ENCODE peak calls at places on chromosomes 16 and 17, in six cellular contexts. A is K562, V is GM12878, C is GM12891, F is H1, Y is HepG2. W is an unnamed sample.

GRCh38 chr17:36546418-36547093 is 1.8 kb downstream of the GGNBP2 start:
- DNase-seq in F (no peak), C (no peak), V (no peak), A (no peak), Y (no peak), W (no peak)

GRCh38 chr17:6592193-6592592 is 35.8 kb upstream of the PITPNM3 start:
- DNase-seq in A (no peak), F (no peak), C (no peak), Y (peak), V (no peak), W (no peak)

GRCh38 chr17:76479515-76480048 is 12.2 kb downstream of the AANAT start:
- DNase-seq in C (no peak), Y (no peak), V (no peak), A (no peak), F (no peak), W (no peak)

GRCh38 chr16:4344659-4345438 is 6.3 kb downstream of the PAM16 start:
- DNase-seq in Y (peak), F (no peak), V (no peak), A (no peak), C (no peak), W (no peak)

GRCh38 chr16:23452221-23452571 is 793 bp downstream of the COG7 start:
- DNase-seq in Y (no peak), F (no peak), A (no peak), C (no peak), V (no peak), W (no peak)

GRCh38 chr17:76147211-76148014 is 6.4 kb upstream of the FOXJ1 start:
- DNase-seq in A (no peak), V (no peak), C (no peak), Y (peak), F (no peak), W (no peak)

GRCh38 chr16:4591191-4591590 is 23.5 kb downstream of the UBALD1 start:
- DNase-seq in A (no peak), V (no peak), Y (no peak), F (no peak), C (no peak), W (no peak)

GRCh38 chr17:77681820-77682219 is 276.7 kb upstream of the TNRC6C start:
- DNase-seq in F (no peak), V (no peak), A (no peak), Y (no peak), C (no peak), W (no peak)

GRCh38 chr17:83193336-83194188 is 114.2 kb downstream of the METRNL start:
- DNase-seq in V (no peak), F (no peak), Y (no peak), A (no peak), C (no peak), W (no peak)

GRCh38 chr16:30186782-30187555 is 3.6 kb downstream of the CORO1A start:
- DNase-seq in F (peak), A (peak), V (peak), Y (peak), C (no peak), W (peak)

GRCh38 chr17:4219241-4219640 is 44.5 kb downstream of the ANKFY1 start:
- DNase-seq in Y (no peak), A (no peak), F (no peak), V (no peak), C (no peak), W (no peak)

GRCh38 chr16:75750516-75750915 is 24.2 kb upstream of the CPHXL start:
- DNase-seq in A (no peak), Y (no peak), C (no peak), V (no peak), F (no peak), W (no peak)

GRCh38 chr16:18801197-18801972 is at the start of gene ARL6IP1:
- DNase-seq in Y (peak), V (peak), C (peak), A (peak), F (peak), W (peak)

GRCh38 chr16:31869511-31870201 is 4.0 kb upstream of the ZNF267 start:
- DNase-seq in A (no peak), V (peak), C (no peak), F (no peak), Y (no peak), W (no peak)

GRCh38 chr17:40121886-40122465 is at the start of gene MSL1:
- DNase-seq in C (peak), F (peak), V (no peak), Y (peak), A (peak), W (peak)

GRCh38 chr16:57957396-57958392 is 13.2 kb downstream of the CNGB1 start:
- DNase-seq in A (no peak), C (no peak), V (no peak), Y (no peak), F (no peak), W (no peak)

GRCh38 chr16:74667215-74667765 is 613 bp upstream of the RFWD3 start:
- DNase-seq in A (peak), F (peak), V (no peak), Y (peak), C (no peak), W (no peak)

GRCh38 chr17:42844761-42845555 is 578 bp downstream of the AOC2 start:
- DNase-seq in Y (no peak), F (no peak), C (no peak), V (no peak), A (no peak), W (no peak)

GRCh38 chr17:42845918-42846593 is 1.7 kb downstream of the AOC2 start:
- DNase-seq in A (no peak), Y (no peak), C (no peak), V (no peak), F (no peak), W (no peak)

GRCh38 chr17:42846594-42847280 is 2.4 kb downstream of the AOC2 start:
- DNase-seq in Y (peak), F (no peak), V (no peak), A (no peak), C (no peak), W (no peak)

GRCh38 chr17:42844271-42844670 is at the start of gene AOC2:
- DNase-seq in V (no peak), C (no peak), F (no peak), A (no peak), Y (no peak), W (no peak)

GRCh38 chr17:42845556-42845917 is 1.2 kb downstream of the AOC2 start:
- DNase-seq in A (no peak), Y (no peak), V (no peak), F (no peak), C (no peak), W (no peak)
- TF ChIP-seq TAF1 in A (no peak), Y (no peak), V (no peak), F (no peak), C (no peak), W (no peak)

GRCh38 chr16:88523381-88524159 is 46.6 kb upstream of the ZC3H18 start:
- DNase-seq in A (no peak), F (no peak), C (no peak), V (no peak), Y (no peak), W (no peak)
- TF ChIP-seq POLR2AphosphoS5 in A (no peak), F (no peak), C (no peak), V (no peak), Y (no peak), W (no peak)

GRCh38 chr17:79595471-79595870 is 15.4 kb downstream of the RBFOX3 start:
- DNase-seq in C (no peak), V (no peak), F (no peak), Y (no peak), A (no peak), W (no peak)

GRCh38 chr17:79592641-79593040 is 18.2 kb downstream of the RBFOX3 start:
- DNase-seq in F (no peak), C (no peak), A (no peak), Y (no peak), V (no peak), W (no peak)

GRCh38 chr17:79594271-79594670 is 16.6 kb downstream of the RBFOX3 start:
- DNase-seq in Y (no peak), C (no peak), A (no peak), V (no peak), F (no peak), W (no peak)

GRCh38 chr17:79592198-79592597 is 18.7 kb downstream of the RBFOX3 start:
- DNase-seq in Y (no peak), V (no peak), F (no peak), A (no peak), C (no peak), W (no peak)

GRCh38 chr17:79593636-79594035 is 17.2 kb downstream of the RBFOX3 start:
- DNase-seq in Y (no peak), F (no peak), A (no peak), V (no peak), C (no peak), W (no peak)
- TF ChIP-seq POLR2A in Y (no peak), F (no peak), A (no peak), V (no peak), C (no peak), W (no peak)

DNA sequence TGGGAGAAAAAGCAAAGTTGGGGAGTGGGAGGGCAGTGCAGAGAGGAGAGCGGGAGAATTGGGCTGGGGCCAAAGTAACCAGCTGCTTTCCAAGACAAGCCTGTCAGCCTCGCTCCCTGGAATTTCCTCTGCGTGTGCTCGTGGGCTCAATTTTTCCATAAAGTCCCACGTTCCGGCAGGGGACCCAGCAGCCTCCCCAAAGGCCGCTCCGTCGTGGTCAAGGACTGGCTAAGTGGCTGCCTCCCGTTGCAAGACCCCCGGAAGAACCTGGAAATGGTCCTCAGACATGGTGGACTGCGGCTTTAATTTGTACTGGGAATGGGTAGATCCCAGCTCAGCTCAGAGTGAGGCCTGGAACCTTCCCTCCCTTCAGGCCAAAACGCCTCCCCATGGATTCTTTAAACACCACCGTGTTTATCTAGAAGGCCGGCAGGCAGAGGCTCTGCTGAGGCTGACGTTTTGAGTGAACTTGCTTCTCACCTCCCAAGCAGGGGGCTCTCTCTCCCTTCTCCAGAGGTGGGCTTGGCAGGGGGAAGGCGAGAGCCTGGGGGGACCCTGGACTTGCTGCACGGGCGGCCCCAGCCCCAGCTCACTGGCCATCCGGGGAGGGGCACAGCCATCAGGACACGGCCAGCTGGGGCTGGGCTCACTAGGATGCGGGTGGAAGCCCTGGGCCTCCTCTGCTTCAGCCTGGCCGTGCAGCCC is 190.0 kb downstream of the C16orf95 start:
- DNase-seq in C (no peak), Y (no peak), F (no peak), V (no peak), A (no peak), W (no peak)
- TF ChIP-seq TAF1 in C (no peak), Y (no peak), F (no peak), V (no peak), A (no peak), W (no peak)

GRCh38 chr17:43388198-43389021 is 10.4 kb upstream of the ARL4D start:
- DNase-seq in Y (peak), V (peak), A (peak), F (peak), C (peak), W (peak)
- TF ChIP-seq POLR2AphosphoS5 in Y (peak), V (peak), A (no peak), F (no peak), C (no peak), W (no peak)

GRCh38 chr17:42246515-42246914 is 29.7 kb downstream of the STAT5B start:
- DNase-seq in Y (peak), F (no peak), C (no peak), A (no peak), V (no peak), W (no peak)

GRCh38 chr17:42251115-42251514 is 25.1 kb downstream of the STAT5B start:
- DNase-seq in F (no peak), A (peak), C (no peak), Y (peak), V (no peak), W (no peak)

GRCh38 chr17:42247734-42248133 is 28.5 kb downstream of the STAT5B start:
- DNase-seq in V (no peak), F (no peak), Y (peak), C (no peak), A (no peak), W (no peak)

GRCh38 chr17:42249681-42250446 is 26.3 kb downstream of the STAT5B start:
- DNase-seq in Y (no peak), C (no peak), V (peak), A (no peak), F (no peak), W (no peak)

DNA sequence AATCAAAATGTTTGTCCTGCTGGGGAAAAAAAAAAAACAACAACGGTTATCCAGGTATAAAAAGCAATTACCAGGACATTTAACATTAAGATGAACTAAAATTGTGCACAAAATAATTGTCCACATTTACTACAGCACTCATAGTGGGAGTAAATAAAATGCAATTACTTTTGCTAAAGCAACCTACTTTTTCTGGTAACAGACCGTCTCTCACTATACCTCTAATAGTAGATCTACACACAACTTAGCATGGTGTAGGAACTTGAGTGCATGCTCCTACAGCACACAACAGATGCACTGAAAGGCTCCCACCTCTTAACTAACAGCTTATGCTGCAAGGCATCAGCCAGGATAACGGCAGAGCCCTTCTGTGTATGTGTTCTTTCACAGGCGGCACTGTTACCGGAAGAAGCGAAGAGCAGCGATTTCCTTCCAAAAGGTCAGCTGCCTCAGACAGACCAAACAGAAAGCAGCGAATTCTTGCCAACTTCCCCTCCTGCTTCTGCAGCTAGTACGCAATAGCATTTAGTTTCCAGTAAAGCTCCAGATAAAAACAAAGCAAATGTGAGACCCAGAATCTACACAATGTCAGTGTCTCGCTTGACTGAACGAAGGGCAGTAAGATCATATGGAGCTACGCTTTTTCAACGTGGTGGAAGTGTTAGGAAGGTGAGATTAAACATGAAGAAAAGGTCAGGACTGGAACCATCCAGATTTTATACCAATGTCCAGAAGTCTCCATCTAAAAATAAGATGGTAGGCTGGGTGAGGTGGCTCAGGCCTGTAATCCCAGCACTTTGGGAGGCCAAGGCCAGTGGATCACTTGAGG is 27.6 kb downstream of the STAT5B start:
- DNase-seq in A (no peak), C (peak), V (peak), F (no peak), Y (peak), W (peak)
- TF ChIP-seq POLR2A in A (no peak), C (peak), V (peak), F (no peak), Y (peak), W (peak)

GRCh38 chr17:81741049-81741593 is 29.0 kb downstream of the SLC25A10 start:
- DNase-seq in V (no peak), C (no peak), Y (no peak), A (no peak), F (no peak), W (no peak)

GRCh38 chr17:81738801-81739393 is 26.8 kb downstream of the SLC25A10 start:
- DNase-seq in V (no peak), Y (no peak), F (no peak), C (no peak), A (no peak), W (no peak)

GRCh38 chr17:81737947-81738800 is 26.1 kb downstream of the SLC25A10 start:
- DNase-seq in Y (no peak), A (no peak), C (no peak), F (no peak), V (no peak), W (no peak)

GRCh38 chr17:81741594-81742452 is 29.7 kb downstream of the SLC25A10 start:
- DNase-seq in C (no peak), F (no peak), V (no peak), A (peak), Y (no peak), W (no peak)

GRCh38 chr17:81740395-81740961 is 28.4 kb downstream of the SLC25A10 start:
- DNase-seq in F (no peak), V (no peak), Y (no peak), C (no peak), A (peak), W (no peak)
- TF ChIP-seq TAF1 in F (no peak), V (no peak), Y (no peak), C (no peak), A (no peak), W (no peak)